ENCODE peak calls at places on chromosomes 12 and 14, in six cellular contexts. F is A673, M is WERI-Rb-1, J is body of pancreas, O is PC-3, R is dorsolateral prefrontal cortex. W is an unnamed sample.

GRCh38 chr12:122527478-122527944 is 462 bp downstream of the KNTC1 start:
- DNase-seq in F (peak; percentile 35), M (peak; percentile 13), J (no peak), O (peak; percentile 47), R (no peak), W (no peak)

GRCh38 chr12:50706606-50707005 is 57.3 kb upstream of the ATF1 start:
- DNase-seq in F (peak; percentile 50), M (no peak), J (no peak), O (no peak), R (no peak), W (no peak)

GRCh38 chr12:43306066-43306465 is 245.9 kb downstream of the ADAMTS20 start:
- DNase-seq in F (no peak), M (no peak), J (no peak), O (peak; percentile 89), R (no peak), W (no peak)

GRCh38 chr14:94307410-94307992 is 14.4 kb upstream of the SERPINA10 start:
- DNase-seq in F (peak; percentile 15), M (no peak), J (no peak), O (peak; percentile 31), R (no peak), W (no peak)

GRCh38 chr12:115004469-115005146 is 320.6 kb upstream of the TBX3 start:
- DNase-seq in F (no peak), M (no peak), J (no peak), O (peak; percentile 97), R (no peak), W (no peak)

GRCh38 chr14:54493293-54493692 is 4.5 kb upstream of the GMFB start:
- DNase-seq in F (no peak), M (peak; percentile 30), J (no peak), O (no peak), R (no peak), W (no peak)

GRCh38 chr12:127482950-127483349 is 784.0 kb upstream of the TMEM132C start:
- DNase-seq in F (no peak), M (no peak), J (no peak), O (no peak), R (no peak), W (no peak)

GRCh38 chr12:62802981-62803380 is 132.0 kb downstream of the PPM1H start:
- DNase-seq in F (no peak), M (peak; percentile 42), J (no peak), O (peak; percentile 46), R (no peak), W (no peak)

GRCh38 chr12:49533331-49533730 is 5.5 kb upstream of the KCNH3 start:
- DNase-seq in F (no peak), M (no peak), J (peak; percentile 12), O (no peak), R (no peak), W (no peak)

GRCh38 chr14:77043177-77043983 is 14.9 kb upstream of the IRF2BPL start:
- DNase-seq in F (peak; percentile 64), M (no peak), J (no peak), O (peak; percentile 93), R (peak; percentile 49), W (peak; percentile 65)

GRCh38 chr14:51554953-51555352 is 96.8 kb upstream of the FRMD6 start:
- DNase-seq in F (no peak), M (no peak), J (no peak), O (peak; percentile 67), R (no peak), W (no peak)

GRCh38 chr12:64412458-64412857 is 8.3 kb downstream of the XPOT start:
- DNase-seq in F (no peak), M (no peak), J (no peak), O (no peak), R (no peak), W (no peak)

GRCh38 chr14:63972323-63972932 is 119.6 kb downstream of the SYNE2 start:
- DNase-seq in F (no peak), M (no peak), J (no peak), O (no peak), R (no peak), W (no peak)

GRCh38 chr12:51025182-51025747 is 919 bp downstream of the SLC11A2 start:
- DNase-seq in F (no peak), M (no peak), J (no peak), O (no peak), R (no peak), W (no peak)

GRCh38 chr12:68271346-68271745 is 17.9 kb upstream of the IL22 start:
- DNase-seq in F (no peak), M (no peak), J (no peak), O (no peak), R (no peak), W (no peak)

GRCh38 chr12:106049105-106049504 is 89.6 kb downstream of the NUAK1 start:
- DNase-seq in F (no peak), M (peak; percentile 67), J (no peak), O (no peak), R (peak; percentile 82), W (no peak)

GRCh38 chr14:69260246-69260978 is 454 bp downstream of the GALNT16 start:
- DNase-seq in F (peak; percentile 30), M (peak; percentile 23), J (peak; percentile 22), O (no peak), R (no peak), W (no peak)

GRCh38 chr14:55446127-55446736 is 5.8 kb upstream of the TBPL2 start:
- DNase-seq in F (peak; percentile 93), M (peak; percentile 78), J (peak; percentile 68), O (peak; percentile 99), R (no peak), W (peak; percentile 34)

GRCh38 chr14:105589161-105589925 is 63.0 kb downstream of the TMEM121 start:
- DNase-seq in F (no peak), M (no peak), J (no peak), O (no peak), R (peak; percentile 28), W (no peak)

GRCh38 chr14:105933238-105933637 is 406.9 kb downstream of the TMEM121 start:
- DNase-seq in F (no peak), M (no peak), J (no peak), O (no peak), R (no peak), W (no peak)

GRCh38 chr14:65290830-65291229 is 121.7 kb upstream of the FUT8 start:
- DNase-seq in F (peak; percentile 13), M (no peak), J (no peak), O (peak; percentile 99), R (no peak), W (no peak)

DNA sequence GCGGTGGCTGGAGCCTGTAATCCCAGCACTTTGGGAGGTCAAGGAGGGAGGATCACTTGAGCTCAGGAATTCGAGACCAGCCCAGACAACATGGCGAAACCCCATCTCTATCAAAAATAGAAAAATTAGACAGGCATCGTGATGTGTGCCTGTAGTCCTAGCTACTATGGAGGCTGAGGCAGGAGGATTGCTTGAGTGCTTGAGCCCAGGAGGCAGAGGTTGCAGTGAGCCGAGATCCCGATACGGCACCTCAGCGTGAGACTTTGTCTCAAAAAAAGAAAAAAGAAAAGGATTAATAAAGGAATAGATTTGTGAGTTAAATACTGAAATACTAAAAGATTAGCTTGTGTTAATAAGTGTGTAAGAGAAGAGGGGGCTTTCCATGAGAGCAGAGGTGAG is 29.4 kb downstream of the RPGRIP1 start:
- DNase-seq in F (no peak), M (no peak), J (no peak), O (no peak), R (no peak), W (no peak)
- H3K4me3 ChIP-seq in F (peak overlapping the region; percentile 5), M (no peak overlapping the region), J (no peak overlapping the region), O (no peak overlapping the region), R (peak overlapping the region; percentile 49), W (peak overlapping the region; percentile 61)

GRCh38 chr14:81366259-81366658 is 33.9 kb downstream of the STON2 start:
- DNase-seq in F (no peak), M (peak; percentile 18), J (no peak), O (peak; percentile 72), R (no peak), W (no peak)
- H3K27ac ChIP-seq in F (no peak overlapping the region), M (no peak overlapping the region), J (no peak overlapping the region), O (peak overlapping the region; percentile 44), R (no peak overlapping the region), W (no peak overlapping the region)

GRCh38 chr14:103736546-103737431 is 21.2 kb downstream of the ZFYVE21 start:
- DNase-seq in F (no peak), M (no peak), J (peak; percentile 9), O (no peak), R (peak; percentile 48), W (no peak)

GRCh38 chr14:103739466-103739792 is 23.8 kb downstream of the ZFYVE21 start:
- DNase-seq in F (no peak), M (no peak), J (no peak), O (no peak), R (no peak), W (no peak)

GRCh38 chr14:103739793-103740501 is 24.3 kb downstream of the ZFYVE21 start:
- DNase-seq in F (no peak), M (no peak), J (no peak), O (no peak), R (peak; percentile 26), W (no peak)

GRCh38 chr14:103737432-103738045 is 21.9 kb downstream of the ZFYVE21 start:
- DNase-seq in F (no peak), M (no peak), J (no peak), O (no peak), R (peak; percentile 30), W (no peak)

GRCh38 chr14:103738706-103739451 is 23.3 kb downstream of the ZFYVE21 start:
- DNase-seq in F (no peak), M (no peak), J (no peak), O (no peak), R (peak; percentile 73), W (no peak)
- H3K4me3 ChIP-seq in F (no peak overlapping the region), M (no peak overlapping the region), J (no peak overlapping the region), O (no peak overlapping the region), R (no peak overlapping the region), W (no peak overlapping the region)

GRCh38 chr14:90803249-90803648 is 13.0 kb downstream of the TTC7B start:
- DNase-seq in F (no peak), M (no peak), J (no peak), O (no peak), R (no peak), W (no peak)
- H3K27ac ChIP-seq in F (no peak overlapping the region), M (no peak overlapping the region), J (no peak overlapping the region), O (no peak overlapping the region), R (no peak overlapping the region), W (peak overlapping the region; percentile 47)

GRCh38 chr12:108134744-108135143 is 5.7 kb downstream of the WSCD2 start:
- DNase-seq in F (no peak), M (no peak), J (no peak), O (no peak), R (no peak), W (no peak)
- H3K4me3 ChIP-seq in F (no peak overlapping the region), M (no peak overlapping the region), J (no peak overlapping the region), O (no peak overlapping the region), R (no peak overlapping the region), W (no peak overlapping the region)

GRCh38 chr14:22572562-22573058 is 16.4 kb downstream of the DAD1 start:
- DNase-seq in F (no peak), M (no peak), J (no peak), O (peak; percentile 25), R (no peak), W (no peak)
- H3K27ac ChIP-seq in F (no peak overlapping the region), M (no peak overlapping the region), J (peak overlapping the region; percentile 26), O (no peak overlapping the region), R (no peak overlapping the region), W (no peak overlapping the region)

W was measured in CD8-positive, alpha-beta memory T cell.